ENCODE peak calls at places on chromosomes 2 and 18, in five cellular contexts. I is endothelial cell, J is retinal pigment epithelial cell, V is dermis blood vessel endothelial cell, Y is neural crest cell. S is an unnamed sample.

GRCh38 chr2:158969717-158970521 is 1.5 kb downstream of the TANC1 start:
- DNase-seq in I (peak), J (no peak), V (peak), Y (peak), S (no peak)

GRCh38 chr2:181891966-181892794 is 650 bp downstream of the ITPRID2 start:
- DNase-seq in I (peak), J (no peak), V (peak), Y (peak), S (peak)

GRCh38 chr2:201432551-201433388 is 18.5 kb downstream of the TRAK2 start:
- DNase-seq in I (no peak), J (no peak), V (peak), Y (no peak), S (no peak)

GRCh38 chr2:221676566-221677172 is 104.6 kb upstream of the EPHA4 start:
- DNase-seq in I (no peak), J (peak), V (no peak), Y (no peak), S (no peak)

GRCh38 chr2:68832161-68832869 is 38.9 kb downstream of the BMP10 start:
- DNase-seq in I (no peak), J (peak), V (peak), Y (no peak), S (peak)

GRCh38 chr2:18268400-18268799 is 292.1 kb downstream of the RDH14 start:
- DNase-seq in I (no peak), J (no peak), V (peak), Y (no peak), S (no peak)

GRCh38 chr2:234412726-234413125 is 84.2 kb downstream of the ARL4C start:
- DNase-seq in I (no peak), J (no peak), V (peak), Y (no peak), S (no peak)

GRCh38 chr18:76960528-76961035 is 138.2 kb downstream of the ZNF236 start:
- DNase-seq in I (no peak), J (no peak), V (no peak), Y (no peak), S (no peak)

GRCh38 chr2:231613054-231613654 is 20.5 kb downstream of the TEX44 start:
- DNase-seq in I (no peak), J (no peak), V (peak), Y (no peak), S (no peak)

GRCh38 chr2:145729993-145730770 is 1210.3 kb upstream of the ZEB2 start:
- DNase-seq in I (no peak), J (no peak), V (no peak), Y (no peak), S (no peak)